ENCODE peak calls at places on chromosomes 3 and 15, in five cellular contexts. One of them, this sample, is unnamed.

GRCh38 chr3:31533169-31533870 is 595 bp downstream of the STT3B start:
- DNase-seq in neural crest cell: peak
- DNase-seq in activated CD4-positive, alpha-beta T cell treated with anti-CD3 and anti-CD28 coated beads, Interleukin-2, amount 50 U/mL, for 4 hours: peak
- DNase-seq in SK-MEL-5: peak
- DNase-seq in activated CD8-positive, alpha-beta T cell treated with anti-CD3 and anti-CD28 coated beads, Interleukin-2, amount 10 ng/mL, durations not matched to agents 7 days and 5 days: peak
- DNase-seq in this sample: peak

GRCh38 chr15:89672221-89673161 is 6.7 kb downstream of the PLIN1 start:
- DNase-seq in neural crest cell: no peak
- DNase-seq in activated CD4-positive, alpha-beta T cell treated with anti-CD3 and anti-CD28 coated beads, Interleukin-2, amount 50 U/mL, for 4 hours: no peak
- DNase-seq in SK-MEL-5: no peak
- DNase-seq in activated CD8-positive, alpha-beta T cell treated with anti-CD3 and anti-CD28 coated beads, Interleukin-2, amount 10 ng/mL, durations not matched to agents 7 days and 5 days: no peak
- DNase-seq in this sample: no peak

GRCh38 chr3:33196538-33196937 is 22.1 kb downstream of the SUSD5 start:
- DNase-seq in neural crest cell: no peak
- DNase-seq in activated CD4-positive, alpha-beta T cell treated with anti-CD3 and anti-CD28 coated beads, Interleukin-2, amount 50 U/mL, for 4 hours: no peak
- DNase-seq in SK-MEL-5: no peak
- DNase-seq in activated CD8-positive, alpha-beta T cell treated with anti-CD3 and anti-CD28 coated beads, Interleukin-2, amount 10 ng/mL, durations not matched to agents 7 days and 5 days: no peak
- DNase-seq in this sample: no peak

GRCh38 chr15:80031841-80032240 is 27.6 kb upstream of the ZFAND6 start:
- DNase-seq in neural crest cell: no peak
- DNase-seq in activated CD4-positive, alpha-beta T cell treated with anti-CD3 and anti-CD28 coated beads, Interleukin-2, amount 50 U/mL, for 4 hours: no peak
- DNase-seq in SK-MEL-5: no peak
- DNase-seq in activated CD8-positive, alpha-beta T cell treated with anti-CD3 and anti-CD28 coated beads, Interleukin-2, amount 10 ng/mL, durations not matched to agents 7 days and 5 days: no peak
- DNase-seq in this sample: no peak

GRCh38 chr15:46111730-46112129 is 476.9 kb downstream of the SQOR start:
- DNase-seq in neural crest cell: no peak
- DNase-seq in activated CD4-positive, alpha-beta T cell treated with anti-CD3 and anti-CD28 coated beads, Interleukin-2, amount 50 U/mL, for 4 hours: no peak
- DNase-seq in SK-MEL-5: no peak
- DNase-seq in activated CD8-positive, alpha-beta T cell treated with anti-CD3 and anti-CD28 coated beads, Interleukin-2, amount 10 ng/mL, durations not matched to agents 7 days and 5 days: no peak
- DNase-seq in this sample: no peak

GRCh38 chr3:127457094-127457475 is 133.4 kb downstream of the TPRA1 start:
- DNase-seq in neural crest cell: no peak
- DNase-seq in activated CD4-positive, alpha-beta T cell treated with anti-CD3 and anti-CD28 coated beads, Interleukin-2, amount 50 U/mL, for 4 hours: no peak
- DNase-seq in SK-MEL-5: no peak
- DNase-seq in activated CD8-positive, alpha-beta T cell treated with anti-CD3 and anti-CD28 coated beads, Interleukin-2, amount 10 ng/mL, durations not matched to agents 7 days and 5 days: no peak
- DNase-seq in this sample: peak

GRCh38 chr3:142896996-142897395 is 8.1 kb upstream of the PCOLCE2 start:
- DNase-seq in neural crest cell: no peak
- DNase-seq in activated CD4-positive, alpha-beta T cell treated with anti-CD3 and anti-CD28 coated beads, Interleukin-2, amount 50 U/mL, for 4 hours: no peak
- DNase-seq in SK-MEL-5: no peak
- DNase-seq in activated CD8-positive, alpha-beta T cell treated with anti-CD3 and anti-CD28 coated beads, Interleukin-2, amount 10 ng/mL, durations not matched to agents 7 days and 5 days: no peak
- DNase-seq in this sample: no peak

GRCh38 chr3:131110087-131110486 is 83.4 kb downstream of the NEK11 start:
- DNase-seq in neural crest cell: no peak
- DNase-seq in activated CD4-positive, alpha-beta T cell treated with anti-CD3 and anti-CD28 coated beads, Interleukin-2, amount 50 U/mL, for 4 hours: no peak
- DNase-seq in SK-MEL-5: no peak
- DNase-seq in activated CD8-positive, alpha-beta T cell treated with anti-CD3 and anti-CD28 coated beads, Interleukin-2, amount 10 ng/mL, durations not matched to agents 7 days and 5 days: no peak
- DNase-seq in this sample: no peak

GRCh38 chr15:41893422-41894250 is at the start of gene SPTBN5:
- DNase-seq in neural crest cell: no peak
- DNase-seq in activated CD4-positive, alpha-beta T cell treated with anti-CD3 and anti-CD28 coated beads, Interleukin-2, amount 50 U/mL, for 4 hours: no peak
- DNase-seq in SK-MEL-5: no peak
- DNase-seq in activated CD8-positive, alpha-beta T cell treated with anti-CD3 and anti-CD28 coated beads, Interleukin-2, amount 10 ng/mL, durations not matched to agents 7 days and 5 days: no peak
- DNase-seq in this sample: no peak

GRCh38 chr15:83904107-83904720 is 250.3 kb downstream of the ADAMTSL3 start:
- DNase-seq in neural crest cell: no peak
- DNase-seq in activated CD4-positive, alpha-beta T cell treated with anti-CD3 and anti-CD28 coated beads, Interleukin-2, amount 50 U/mL, for 4 hours: no peak
- DNase-seq in SK-MEL-5: no peak
- DNase-seq in activated CD8-positive, alpha-beta T cell treated with anti-CD3 and anti-CD28 coated beads, Interleukin-2, amount 10 ng/mL, durations not matched to agents 7 days and 5 days: no peak
- DNase-seq in this sample: no peak

This sample was measured in nephron progenitor cell.